ENCODE peak calls at places on chromosomes 5 and 9, in six cellular contexts. One of them, this sample, is unnamed.

GRCh38 chr9:90925581-90926257 is 124.1 kb downstream of the SYK start:
- DNase-seq in cardiac fibroblast: peak
- DNase-seq in GM10248: no peak
- DNase-seq in T-cell: no peak
- DNase-seq in mesothelial cell of epicardium: no peak
- DNase-seq in dorsolateral prefrontal cortex: no peak
- DNase-seq in this sample: no peak

GRCh38 chr9:19999491-20000057 is 210.7 kb upstream of the SLC24A2 start:
- DNase-seq in cardiac fibroblast: peak
- DNase-seq in GM10248: peak
- DNase-seq in T-cell: no peak
- DNase-seq in mesothelial cell of epicardium: no peak
- DNase-seq in dorsolateral prefrontal cortex: no peak
- DNase-seq in this sample: no peak

GRCh38 chr5:170223349-170223748 is 9.4 kb upstream of the C5orf58 start:
- DNase-seq in cardiac fibroblast: peak
- DNase-seq in GM10248: no peak
- DNase-seq in T-cell: no peak
- DNase-seq in mesothelial cell of epicardium: no peak
- DNase-seq in dorsolateral prefrontal cortex: no peak
- DNase-seq in this sample: no peak

GRCh38 chr5:17184596-17184995 is 32.8 kb upstream of the BASP1 start:
- DNase-seq in cardiac fibroblast: peak
- DNase-seq in GM10248: no peak
- DNase-seq in T-cell: no peak
- DNase-seq in mesothelial cell of epicardium: no peak
- DNase-seq in dorsolateral prefrontal cortex: no peak
- DNase-seq in this sample: no peak

GRCh38 chr5:114362197-114362976 is 517 bp downstream of the KCNN2 start:
- DNase-seq in cardiac fibroblast: peak
- DNase-seq in GM10248: peak
- DNase-seq in T-cell: no peak
- DNase-seq in mesothelial cell of epicardium: peak
- DNase-seq in dorsolateral prefrontal cortex: no peak
- DNase-seq in this sample: no peak

GRCh38 chr9:78595200-78595945 is 298.4 kb downstream of the PSAT1 start:
- DNase-seq in cardiac fibroblast: no peak
- DNase-seq in GM10248: no peak
- DNase-seq in T-cell: no peak
- DNase-seq in mesothelial cell of epicardium: no peak
- DNase-seq in dorsolateral prefrontal cortex: no peak
- DNase-seq in this sample: no peak

GRCh38 chr9:101326501-101326900 is 58.3 kb downstream of the BAAT start:
- DNase-seq in cardiac fibroblast: no peak
- DNase-seq in GM10248: no peak
- DNase-seq in T-cell: no peak
- DNase-seq in mesothelial cell of epicardium: no peak
- DNase-seq in dorsolateral prefrontal cortex: no peak
- DNase-seq in this sample: no peak

GRCh38 chr9:120710110-120710981 is 3.9 kb downstream of the MEGF9 start:
- DNase-seq in cardiac fibroblast: peak
- DNase-seq in GM10248: no peak
- DNase-seq in T-cell: no peak
- DNase-seq in mesothelial cell of epicardium: no peak
- DNase-seq in dorsolateral prefrontal cortex: no peak
- DNase-seq in this sample: peak

GRCh38 chr5:169861934-169862333 is 118.4 kb downstream of the INSYN2B start:
- DNase-seq in cardiac fibroblast: peak
- DNase-seq in GM10248: no peak
- DNase-seq in T-cell: no peak
- DNase-seq in mesothelial cell of epicardium: no peak
- DNase-seq in dorsolateral prefrontal cortex: no peak
- DNase-seq in this sample: no peak

GRCh38 chr9:134440636-134441226 is 114.5 kb downstream of the RXRA start:
- DNase-seq in cardiac fibroblast: no peak
- DNase-seq in GM10248: no peak
- DNase-seq in T-cell: no peak
- DNase-seq in mesothelial cell of epicardium: no peak
- DNase-seq in dorsolateral prefrontal cortex: no peak
- DNase-seq in this sample: no peak

GRCh38 chr5:88671808-88672499 is 211.0 kb downstream of the MEF2C start:
- DNase-seq in cardiac fibroblast: no peak
- DNase-seq in GM10248: no peak
- DNase-seq in T-cell: no peak
- DNase-seq in mesothelial cell of epicardium: no peak
- DNase-seq in dorsolateral prefrontal cortex: no peak
- DNase-seq in this sample: no peak

GRCh38 chr9:79572032-79572890 is 496 bp downstream of the TLE4 start:
- DNase-seq in cardiac fibroblast: peak
- DNase-seq in GM10248: peak
- DNase-seq in T-cell: peak
- DNase-seq in mesothelial cell of epicardium: peak
- DNase-seq in dorsolateral prefrontal cortex: no peak
- DNase-seq in this sample: peak

GRCh38 chr5:123051206-123051605 is 14.7 kb upstream of the PPIC start:
- DNase-seq in cardiac fibroblast: no peak
- DNase-seq in GM10248: no peak
- DNase-seq in T-cell: no peak
- DNase-seq in mesothelial cell of epicardium: no peak
- DNase-seq in dorsolateral prefrontal cortex: no peak
- DNase-seq in this sample: no peak

GRCh38 chr5:54825005-54825404 is 160.4 kb downstream of the ESM1 start:
- DNase-seq in cardiac fibroblast: no peak
- DNase-seq in GM10248: no peak
- DNase-seq in T-cell: no peak
- DNase-seq in mesothelial cell of epicardium: no peak
- DNase-seq in dorsolateral prefrontal cortex: no peak
- DNase-seq in this sample: no peak

GRCh38 chr9:95910023-95910706 is 34.7 kb downstream of the ERCC6L2 start:
- DNase-seq in cardiac fibroblast: peak
- DNase-seq in GM10248: no peak
- DNase-seq in T-cell: no peak
- DNase-seq in mesothelial cell of epicardium: no peak
- DNase-seq in dorsolateral prefrontal cortex: no peak
- DNase-seq in this sample: no peak

GRCh38 chr9:21958833-21959232 is 35.4 kb downstream of the CDKN2A start:
- DNase-seq in cardiac fibroblast: no peak
- DNase-seq in GM10248: no peak
- DNase-seq in T-cell: no peak
- DNase-seq in mesothelial cell of epicardium: no peak
- DNase-seq in dorsolateral prefrontal cortex: no peak
- DNase-seq in this sample: no peak

GRCh38 chr5:76807296-76807695 is 11.5 kb upstream of the F2RL1 start:
- DNase-seq in cardiac fibroblast: peak
- DNase-seq in GM10248: no peak
- DNase-seq in T-cell: no peak
- DNase-seq in mesothelial cell of epicardium: no peak
- DNase-seq in dorsolateral prefrontal cortex: no peak
- DNase-seq in this sample: no peak

GRCh38 chr9:27599521-27600234 is 26.4 kb upstream of the C9orf72 start:
- DNase-seq in cardiac fibroblast: no peak
- DNase-seq in GM10248: no peak
- DNase-seq in T-cell: no peak
- DNase-seq in mesothelial cell of epicardium: no peak
- DNase-seq in dorsolateral prefrontal cortex: no peak
- DNase-seq in this sample: no peak

GRCh38 chr9:96186601-96187011 is 115.4 kb downstream of the HSD17B3 start:
- DNase-seq in cardiac fibroblast: peak
- DNase-seq in GM10248: no peak
- DNase-seq in T-cell: no peak
- DNase-seq in mesothelial cell of epicardium: no peak
- DNase-seq in dorsolateral prefrontal cortex: no peak
- DNase-seq in this sample: no peak

GRCh38 chr5:159208508-159209437 is 580 bp downstream of the RNF145 start:
- DNase-seq in cardiac fibroblast: peak
- DNase-seq in GM10248: peak
- DNase-seq in T-cell: peak
- DNase-seq in mesothelial cell of epicardium: no peak
- DNase-seq in dorsolateral prefrontal cortex: no peak
- DNase-seq in this sample: peak

GRCh38 chr5:113321266-113321665 is 113.5 kb downstream of the TSSK1B start:
- DNase-seq in cardiac fibroblast: peak
- DNase-seq in GM10248: no peak
- DNase-seq in T-cell: no peak
- DNase-seq in mesothelial cell of epicardium: no peak
- DNase-seq in dorsolateral prefrontal cortex: no peak
- DNase-seq in this sample: no peak

GRCh38 chr9:81855538-81855937 is 72.7 kb upstream of the SPATA31D4 start:
- DNase-seq in cardiac fibroblast: no peak
- DNase-seq in GM10248: no peak
- DNase-seq in T-cell: no peak
- DNase-seq in mesothelial cell of epicardium: no peak
- DNase-seq in dorsolateral prefrontal cortex: no peak
- DNase-seq in this sample: no peak

GRCh38 chr5:153617190-153617589 is 126.7 kb downstream of the GRIA1 start:
- DNase-seq in cardiac fibroblast: peak
- DNase-seq in GM10248: no peak
- DNase-seq in T-cell: no peak
- DNase-seq in mesothelial cell of epicardium: no peak
- DNase-seq in dorsolateral prefrontal cortex: no peak
- DNase-seq in this sample: no peak

GRCh38 chr9:93028448-93029006 is 30.0 kb upstream of the SUSD3 start:
- DNase-seq in cardiac fibroblast: peak
- DNase-seq in GM10248: peak
- DNase-seq in T-cell: peak
- DNase-seq in mesothelial cell of epicardium: no peak
- DNase-seq in dorsolateral prefrontal cortex: no peak
- DNase-seq in this sample: peak

GRCh38 chr5:125657936-125658335 is 765.3 kb upstream of the GRAMD2B start:
- DNase-seq in cardiac fibroblast: no peak
- DNase-seq in GM10248: no peak
- DNase-seq in T-cell: no peak
- DNase-seq in mesothelial cell of epicardium: no peak
- DNase-seq in dorsolateral prefrontal cortex: no peak
- DNase-seq in this sample: no peak

GRCh38 chr5:116765441-116765840 is 190.8 kb upstream of the SEMA6A start:
- DNase-seq in cardiac fibroblast: no peak
- DNase-seq in GM10248: no peak
- DNase-seq in T-cell: no peak
- DNase-seq in mesothelial cell of epicardium: no peak
- DNase-seq in dorsolateral prefrontal cortex: no peak
- DNase-seq in this sample: no peak

GRCh38 chr9:27787941-27788340 is 214.7 kb upstream of the C9orf72 start:
- DNase-seq in cardiac fibroblast: no peak
- DNase-seq in GM10248: no peak
- DNase-seq in T-cell: no peak
- DNase-seq in mesothelial cell of epicardium: no peak
- DNase-seq in dorsolateral prefrontal cortex: no peak
- DNase-seq in this sample: no peak

GRCh38 chr5:114789773-114790402 is 379.8 kb downstream of the TRIM36 start:
- DNase-seq in cardiac fibroblast: peak
- DNase-seq in GM10248: peak
- DNase-seq in T-cell: no peak
- DNase-seq in mesothelial cell of epicardium: no peak
- DNase-seq in dorsolateral prefrontal cortex: no peak
- DNase-seq in this sample: peak

GRCh38 chr5:142368529-142368928 is 43.7 kb upstream of the SPRY4 start:
- DNase-seq in cardiac fibroblast: no peak
- DNase-seq in GM10248: no peak
- DNase-seq in T-cell: no peak
- DNase-seq in mesothelial cell of epicardium: no peak
- DNase-seq in dorsolateral prefrontal cortex: no peak
- DNase-seq in this sample: no peak

GRCh38 chr5:139133237-139133636 is 64.9 kb downstream of the SIL1 start:
- DNase-seq in cardiac fibroblast: no peak
- DNase-seq in GM10248: no peak
- DNase-seq in T-cell: no peak
- DNase-seq in mesothelial cell of epicardium: no peak
- DNase-seq in dorsolateral prefrontal cortex: no peak
- DNase-seq in this sample: no peak

GRCh38 chr5:137888489-137888874 is 775 bp upstream of the PKD2L2 start:
- DNase-seq in cardiac fibroblast: no peak
- DNase-seq in GM10248: no peak
- DNase-seq in T-cell: no peak
- DNase-seq in mesothelial cell of epicardium: no peak
- DNase-seq in dorsolateral prefrontal cortex: no peak
- DNase-seq in this sample: no peak

GRCh38 chr9:76044420-76044819 is 153.9 kb downstream of the PCSK5 start:
- DNase-seq in cardiac fibroblast: no peak
- DNase-seq in GM10248: no peak
- DNase-seq in T-cell: no peak
- DNase-seq in mesothelial cell of epicardium: no peak
- DNase-seq in dorsolateral prefrontal cortex: no peak
- DNase-seq in this sample: no peak

GRCh38 chr5:153866176-153866575 is 172.5 kb downstream of the FAM114A2 start:
- DNase-seq in cardiac fibroblast: no peak
- DNase-seq in GM10248: no peak
- DNase-seq in T-cell: no peak
- DNase-seq in mesothelial cell of epicardium: no peak
- DNase-seq in dorsolateral prefrontal cortex: no peak
- DNase-seq in this sample: no peak

GRCh38 chr5:131109540-131110255 is 55.4 kb downstream of the HINT1 start:
- DNase-seq in cardiac fibroblast: peak
- DNase-seq in GM10248: peak
- DNase-seq in T-cell: peak
- DNase-seq in mesothelial cell of epicardium: no peak
- DNase-seq in dorsolateral prefrontal cortex: peak
- DNase-seq in this sample: peak

GRCh38 chr5:74252033-74252430 is 388.5 kb downstream of the ENC1 start:
- DNase-seq in cardiac fibroblast: no peak
- DNase-seq in GM10248: no peak
- DNase-seq in T-cell: no peak
- DNase-seq in mesothelial cell of epicardium: no peak
- DNase-seq in dorsolateral prefrontal cortex: no peak
- DNase-seq in this sample: no peak

GRCh38 chr5:58860680-58861079 is 277.8 kb downstream of the RAB3C start:
- DNase-seq in cardiac fibroblast: peak
- DNase-seq in GM10248: no peak
- DNase-seq in T-cell: no peak
- DNase-seq in mesothelial cell of epicardium: no peak
- DNase-seq in dorsolateral prefrontal cortex: no peak
- DNase-seq in this sample: no peak

GRCh38 chr9:115944166-115944948 is 209.2 kb upstream of the PAPPA start:
- DNase-seq in cardiac fibroblast: peak
- DNase-seq in GM10248: no peak
- DNase-seq in T-cell: no peak
- DNase-seq in mesothelial cell of epicardium: peak
- DNase-seq in dorsolateral prefrontal cortex: no peak
- DNase-seq in this sample: no peak

GRCh38 chr5:102388235-102388634 is 92.2 kb upstream of the SLCO4C1 start:
- DNase-seq in cardiac fibroblast: no peak
- DNase-seq in GM10248: no peak
- DNase-seq in T-cell: no peak
- DNase-seq in mesothelial cell of epicardium: no peak
- DNase-seq in dorsolateral prefrontal cortex: no peak
- DNase-seq in this sample: no peak